ENCODE peak calls at places on chromosomes 1 and 21, in six cellular contexts. One of them, this sample, is unnamed.
A peak's percentile ranks its signal among the peaks of the same experiment; 100 is the strongest.

GRCh38 chr1:47228644-47229030 is 3.4 kb downstream of the TAL1 start:
- DNase-seq in NCI-H1417: no peak
- DNase-seq in DMS53: no peak
- DNase-seq in ELF-1: no peak
- DNase-seq in effector CD8-positive, alpha-beta T cell: no peak
- DNase-seq in cardiac fibroblast: no peak
- DNase-seq in this sample: no peak

GRCh38 chr21:45747233-45747766 is 103.8 kb downstream of the PCBP3 start:
- DNase-seq in DMS53: no peak
- DNase-seq in cardiac fibroblast: no peak
- DNase-seq in ELF-1: no peak
- DNase-seq in NCI-H1417: no peak
- DNase-seq in effector CD8-positive, alpha-beta T cell: no peak
- DNase-seq in this sample: peak; percentile 47

GRCh38 chr1:158798531-158798930 is 17.5 kb upstream of the OR6N2 start:
- DNase-seq in effector CD8-positive, alpha-beta T cell: no peak
- DNase-seq in NCI-H1417: no peak
- DNase-seq in DMS53: peak; percentile 13
- DNase-seq in ELF-1: no peak
- DNase-seq in cardiac fibroblast: peak; percentile 3
- DNase-seq in this sample: no peak

GRCh38 chr1:243718893-243719292 is 131.2 kb downstream of the AKT3 start:
- DNase-seq in ELF-1: no peak
- DNase-seq in NCI-H1417: no peak
- DNase-seq in cardiac fibroblast: peak; percentile 87
- DNase-seq in DMS53: no peak
- DNase-seq in effector CD8-positive, alpha-beta T cell: no peak
- DNase-seq in this sample: no peak

GRCh38 chr1:48007044-48007443 is 9.9 kb upstream of the TRABD2B start:
- DNase-seq in ELF-1: peak; percentile 67
- DNase-seq in NCI-H1417: no peak
- DNase-seq in DMS53: peak; percentile 39
- DNase-seq in cardiac fibroblast: no peak
- DNase-seq in effector CD8-positive, alpha-beta T cell: no peak
- DNase-seq in this sample: no peak

GRCh38 chr1:33149453-33150190 is 32.2 kb downstream of the TRIM62 start:
- DNase-seq in cardiac fibroblast: no peak
- DNase-seq in NCI-H1417: no peak
- DNase-seq in ELF-1: peak; percentile 71
- DNase-seq in effector CD8-positive, alpha-beta T cell: no peak
- DNase-seq in DMS53: peak; percentile 92
- DNase-seq in this sample: no peak

GRCh38 chr1:27568247-27569087 is 35.5 kb downstream of the AHDC1 start:
- DNase-seq in DMS53: peak; percentile 99
- DNase-seq in ELF-1: peak; percentile 96
- DNase-seq in NCI-H1417: peak; percentile 94
- DNase-seq in cardiac fibroblast: peak; percentile 89
- DNase-seq in effector CD8-positive, alpha-beta T cell: peak; percentile 94
- DNase-seq in this sample: peak; percentile 95

GRCh38 chr1:205318231-205318991 is 3.1 kb downstream of the NUAK2 start:
- DNase-seq in cardiac fibroblast: no peak
- DNase-seq in effector CD8-positive, alpha-beta T cell: no peak
- DNase-seq in NCI-H1417: peak; percentile 90
- DNase-seq in DMS53: peak; percentile 97
- DNase-seq in ELF-1: peak; percentile 75
- DNase-seq in this sample: peak; percentile 93

This sample was measured in NCI-H345.